ENCODE peak calls at places on chromosome 12, in nine cellular contexts. S, H, A, E, J, D, I, M and P are unnamed samples.
A peak's percentile ranks its signal among the peaks of the same experiment; 100 is the strongest.

GRCh38 chr12:98544741-98545140 is 29.4 kb downstream of the TMPO start:
- DNase-seq in S (no peak), H (no peak), A (no peak), E (no peak), J (no peak), D (no peak), I (no peak), M (no peak), P (no peak)

GRCh38 chr12:46908236-46908935 is 82.6 kb upstream of the SLC38A4 start:
- DNase-seq in S (no peak), H (no peak), A (no peak), E (no peak), J (no peak), D (no peak), I (no peak), M (no peak), P (no peak)

GRCh38 chr12:32091696-32092095 is 15.0 kb upstream of the BICD1 start:
- DNase-seq in S (no peak), H (no peak), A (no peak), E (no peak), J (no peak), D (no peak), I (no peak), M (no peak), P (no peak)

GRCh38 chr12:70664463-70664862 is 27.2 kb upstream of the PTPRB start:
- DNase-seq in S (no peak), H (peak; percentile 45), A (no peak), E (no peak), J (no peak), D (no peak), I (no peak), M (no peak), P (no peak)

GRCh38 chr12:42372154-42372791 is 46.3 kb downstream of the PPHLN1 start:
- DNase-seq in S (no peak), H (no peak), A (peak; percentile 42), E (no peak), J (peak; percentile 34), D (peak; percentile 58), I (no peak), M (no peak), P (no peak)

GRCh38 chr12:116861331-116861730 is 19.9 kb downstream of the HRK start:
- DNase-seq in S (peak; percentile 23), H (peak; percentile 60), A (no peak), E (peak; percentile 39), J (no peak), D (no peak), I (peak; percentile 75), M (peak; percentile 29), P (no peak)

GRCh38 chr12:132550830-132551229 is 59.6 kb downstream of the LRCOL1 start:
- DNase-seq in S (no peak), H (no peak), A (no peak), E (no peak), J (no peak), D (no peak), I (no peak), M (no peak), P (no peak)

GRCh38 chr12:43957732-43958131 is 121.9 kb downstream of the TMEM117 start:
- DNase-seq in S (peak; percentile 6), H (no peak), A (peak; percentile 37), E (no peak), J (peak; percentile 21), D (peak; percentile 41), I (peak; percentile 15), M (no peak), P (no peak)

GRCh38 chr12:99154983-99155336 is 492.6 kb upstream of the GARIN6 start:
- DNase-seq in S (no peak), H (no peak), A (no peak), E (no peak), J (no peak), D (no peak), I (no peak), M (no peak), P (no peak)

GRCh38 chr12:49784756-49785409 is 43.3 kb downstream of the NCKAP5L start:
- DNase-seq in S (no peak), H (no peak), A (no peak), E (no peak), J (no peak), D (no peak), I (no peak), M (no peak), P (no peak)

GRCh38 chr12:118337194-118337838 is 35.4 kb downstream of the TAOK3 start:
- DNase-seq in S (no peak), H (no peak), A (no peak), E (no peak), J (no peak), D (no peak), I (peak; percentile 49), M (no peak), P (no peak)

GRCh38 chr12:79267580-79267979 is 403.0 kb downstream of the SYT1 start:
- DNase-seq in S (no peak), H (no peak), A (no peak), E (no peak), J (no peak), D (no peak), I (no peak), M (no peak), P (no peak)

GRCh38 chr12:12722351-12723146 is 5.4 kb downstream of the CDKN1B start:
- DNase-seq in S (no peak), H (no peak), A (no peak), E (no peak), J (peak; percentile 17), D (no peak), I (no peak), M (no peak), P (no peak)

GRCh38 chr12:95487024-95487423 is 13.1 kb downstream of the METAP2 start:
- DNase-seq in S (no peak), H (no peak), A (no peak), E (no peak), J (no peak), D (no peak), I (no peak), M (no peak), P (no peak)

GRCh38 chr12:95480230-95480629 is 6.3 kb downstream of the METAP2 start:
- DNase-seq in S (no peak), H (no peak), A (no peak), E (no peak), J (no peak), D (no peak), I (no peak), M (no peak), P (no peak)

GRCh38 chr12:95484524-95484923 is 10.6 kb downstream of the METAP2 start:
- DNase-seq in S (no peak), H (no peak), A (no peak), E (no peak), J (no peak), D (no peak), I (no peak), M (no peak), P (no peak)

GRCh38 chr12:95481888-95482287 is 7.9 kb downstream of the METAP2 start:
- DNase-seq in S (no peak), H (no peak), A (no peak), E (no peak), J (no peak), D (no peak), I (no peak), M (no peak), P (no peak)

DNA sequence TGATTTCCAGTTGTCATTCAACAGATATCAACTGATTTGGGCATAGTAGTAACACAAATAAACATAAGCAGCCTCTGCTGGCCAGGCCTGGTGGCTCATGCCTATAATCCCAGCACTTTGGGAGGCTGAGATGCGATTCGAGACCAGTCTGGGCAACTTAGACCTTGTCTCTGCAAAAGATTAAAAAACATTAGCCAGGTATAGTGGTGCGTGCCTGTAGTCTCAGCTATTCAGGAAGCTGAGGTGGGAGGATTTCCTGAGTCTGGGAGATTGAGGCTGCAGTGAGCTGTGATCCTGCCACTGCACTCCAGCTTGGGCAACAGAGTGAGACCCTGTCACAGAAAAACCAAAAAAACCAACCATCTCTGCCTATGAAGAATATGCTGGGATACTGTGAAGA is 7.1 kb downstream of the METAP2 start:
- DNase-seq in S (no peak), H (no peak), A (no peak), E (no peak), J (no peak), D (no peak), I (no peak), M (no peak), P (no peak)
- TF ChIP-seq CTCF in S (no peak), H (no peak), A (peak; percentile 18), E (no peak), J (no peak), D (no peak), I (no peak), M (no peak), P (no peak)

GRCh38 chr12:52828156-52829090 is 5.7 kb downstream of the KRT79 start:
- DNase-seq in S (no peak), H (no peak), A (no peak), E (no peak), J (no peak), D (no peak), I (no peak), M (no peak), P (no peak)
- H3K27ac ChIP-seq in S (no peak overlapping the region), H (no peak overlapping the region), A (no peak overlapping the region), E (no peak overlapping the region), J (no peak overlapping the region), D (no peak overlapping the region), I (no peak overlapping the region), M (no peak overlapping the region), P (no peak overlapping the region)

GRCh38 chr12:51217133-51217967 is 512 bp downstream of the POU6F1 start:
- DNase-seq in S (peak; percentile 73), H (peak; percentile 73), A (no peak), E (peak; percentile 65), J (peak; percentile 79), D (peak; percentile 36), I (no peak), M (peak; percentile 58), P (peak; percentile 36)
- TF ChIP-seq CTCF in S (peak; percentile 45), H (peak; percentile 47), A (peak; percentile 10), E (peak; percentile 30), J (peak; percentile 32), D (peak; percentile 27), I (peak; percentile 26), M (peak; percentile 11), P (no peak)

GRCh38 chr12:40253936-40254335 is 29.1 kb downstream of the LRRK2 start:
- DNase-seq in S (no peak), H (no peak), A (no peak), E (no peak), J (no peak), D (no peak), I (no peak), M (no peak), P (no peak)

GRCh38 chr12:40248585-40249297 is 23.9 kb downstream of the LRRK2 start:
- DNase-seq in S (no peak), H (no peak), A (no peak), E (no peak), J (no peak), D (no peak), I (no peak), M (no peak), P (no peak)

DNA sequence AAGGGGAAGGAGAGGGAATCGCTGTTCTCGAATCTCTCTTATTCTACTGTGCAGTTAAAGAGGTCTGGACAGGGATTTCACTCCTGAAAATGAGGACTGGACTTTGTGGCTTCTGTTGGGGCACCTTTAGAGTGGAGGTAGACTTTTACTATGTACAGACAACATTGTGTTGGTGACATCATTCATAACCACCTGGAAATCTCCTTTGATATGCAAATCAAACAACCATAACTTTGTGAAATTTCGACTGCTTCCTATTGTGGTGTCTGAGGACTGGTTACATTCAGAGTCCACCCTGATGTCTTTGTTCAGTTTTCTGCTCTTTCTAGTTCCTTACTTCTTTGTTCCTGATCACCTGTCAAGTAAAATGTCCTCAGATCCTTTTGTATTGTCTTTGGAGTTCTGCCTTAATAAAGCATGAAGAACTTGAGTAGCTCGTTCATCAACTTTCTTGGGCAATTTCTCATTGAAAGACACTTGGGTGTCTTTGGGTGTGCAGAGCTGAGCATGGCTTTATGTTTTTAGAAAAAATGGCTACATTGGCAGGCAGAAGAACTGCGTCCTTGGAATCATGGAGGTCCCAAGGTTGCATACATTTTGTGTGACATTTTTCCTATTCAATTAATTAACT is 29.8 kb downstream of the LRRK2 start:
- DNase-seq in S (no peak), H (no peak), A (no peak), E (no peak), J (no peak), D (no peak), I (no peak), M (no peak), P (no peak)
- H3K27ac ChIP-seq in S (no peak overlapping the region), H (no peak overlapping the region), A (no peak overlapping the region), E (no peak overlapping the region), J (no peak overlapping the region), D (no peak overlapping the region), I (no peak overlapping the region), M (no peak overlapping the region), P (no peak overlapping the region)